ENCODE peak calls at places on chromosomes 16 and 17, in six cellular contexts. G, E, W, O, U and S are unnamed samples.

GRCh38 chr16:81505011-81505660 is 60.5 kb downstream of the CMIP start:
- DNase-seq in G (no peak), E (no peak), W (no peak), O (no peak), U (no peak), S (no peak)

GRCh38 chr17:51948128-51948527 is 210.4 kb downstream of the CA10 start:
- DNase-seq in G (no peak), E (no peak), W (no peak), O (no peak), U (no peak), S (no peak)

GRCh38 chr17:40547079-40547784 is 18.0 kb downstream of the CCR7 start:
- DNase-seq in G (peak; percentile 5), E (no peak), W (peak; percentile 55), O (no peak), U (no peak), S (peak; percentile 80)

GRCh38 chr17:4879591-4879990 is 19.7 kb upstream of the C17orf107 start:
- DNase-seq in G (no peak), E (no peak), W (peak; percentile 76), O (no peak), U (no peak), S (no peak)

GRCh38 chr17:41730479-41730878 is 4.0 kb downstream of the HAP1 start:
- DNase-seq in G (no peak), E (no peak), W (no peak), O (no peak), U (no peak), S (no peak)

GRCh38 chr17:48335858-48336500 is 94.0 kb downstream of the SKAP1 start:
- DNase-seq in G (no peak), E (no peak), W (no peak), O (peak; percentile 53), U (peak; percentile 69), S (no peak)

GRCh38 chr16:46689492-46690280 is at the start of gene ORC6:
- DNase-seq in G (peak; percentile 98), E (peak; percentile 97), W (peak; percentile 99), O (peak; percentile 98), U (peak; percentile 98), S (peak; percentile 93)

GRCh38 chr17:80035937-80036714 is at the start of gene CCDC40:
- DNase-seq in G (peak; percentile 68), E (peak; percentile 92), W (peak; percentile 94), O (peak; percentile 89), U (peak; percentile 11), S (peak; percentile 79)

GRCh38 chr17:2598166-2598565 is 4.7 kb downstream of the PAFAH1B1 start:
- DNase-seq in G (no peak), E (no peak), W (no peak), O (no peak), U (no peak), S (no peak)

GRCh38 chr17:41863074-41863843 is 2.0 kb downstream of the KLHL11 start:
- DNase-seq in G (no peak), E (no peak), W (no peak), O (no peak), U (no peak), S (peak; percentile 12)

GRCh38 chr16:11914210-11914758 is 1.5 kb downstream of the GSPT1 start:
- DNase-seq in G (no peak), E (no peak), W (no peak), O (no peak), U (peak; percentile 40), S (peak; percentile 51)
- H3K27ac ChIP-seq in G (no peak overlapping the region), E (peak overlapping the region; percentile 93), W (peak overlapping the region; percentile 88), O (peak overlapping the region; percentile 87), U (peak overlapping the region; percentile 61), S (peak overlapping the region; percentile 68)

GRCh38 chr17:75509528-75510258 is 5.6 kb downstream of the CASKIN2 start:
- DNase-seq in G (no peak), E (no peak), W (peak; percentile 69), O (no peak), U (no peak), S (no peak)

GRCh38 chr17:75511610-75512575 is 3.4 kb downstream of the CASKIN2 start:
- DNase-seq in G (no peak), E (peak; percentile 75), W (peak; percentile 85), O (peak; percentile 92), U (no peak), S (no peak)

GRCh38 chr17:75508848-75509450 is 6.4 kb downstream of the CASKIN2 start:
- DNase-seq in G (no peak), E (no peak), W (no peak), O (no peak), U (no peak), S (no peak)

GRCh38 chr17:75512946-75513666 is 2.2 kb downstream of the CASKIN2 start:
- DNase-seq in G (no peak), E (no peak), W (no peak), O (no peak), U (no peak), S (no peak)

GRCh38 chr17:75511270-75511609 is 4.1 kb downstream of the CASKIN2 start:
- DNase-seq in G (no peak), E (no peak), W (no peak), O (no peak), U (no peak), S (no peak)
- H3K4me3 ChIP-seq in G (peak overlapping the region; percentile 98), E (no peak overlapping the region), W (peak overlapping the region; percentile 87), O (no peak overlapping the region), U (no peak overlapping the region), S (no peak overlapping the region)

DNA sequence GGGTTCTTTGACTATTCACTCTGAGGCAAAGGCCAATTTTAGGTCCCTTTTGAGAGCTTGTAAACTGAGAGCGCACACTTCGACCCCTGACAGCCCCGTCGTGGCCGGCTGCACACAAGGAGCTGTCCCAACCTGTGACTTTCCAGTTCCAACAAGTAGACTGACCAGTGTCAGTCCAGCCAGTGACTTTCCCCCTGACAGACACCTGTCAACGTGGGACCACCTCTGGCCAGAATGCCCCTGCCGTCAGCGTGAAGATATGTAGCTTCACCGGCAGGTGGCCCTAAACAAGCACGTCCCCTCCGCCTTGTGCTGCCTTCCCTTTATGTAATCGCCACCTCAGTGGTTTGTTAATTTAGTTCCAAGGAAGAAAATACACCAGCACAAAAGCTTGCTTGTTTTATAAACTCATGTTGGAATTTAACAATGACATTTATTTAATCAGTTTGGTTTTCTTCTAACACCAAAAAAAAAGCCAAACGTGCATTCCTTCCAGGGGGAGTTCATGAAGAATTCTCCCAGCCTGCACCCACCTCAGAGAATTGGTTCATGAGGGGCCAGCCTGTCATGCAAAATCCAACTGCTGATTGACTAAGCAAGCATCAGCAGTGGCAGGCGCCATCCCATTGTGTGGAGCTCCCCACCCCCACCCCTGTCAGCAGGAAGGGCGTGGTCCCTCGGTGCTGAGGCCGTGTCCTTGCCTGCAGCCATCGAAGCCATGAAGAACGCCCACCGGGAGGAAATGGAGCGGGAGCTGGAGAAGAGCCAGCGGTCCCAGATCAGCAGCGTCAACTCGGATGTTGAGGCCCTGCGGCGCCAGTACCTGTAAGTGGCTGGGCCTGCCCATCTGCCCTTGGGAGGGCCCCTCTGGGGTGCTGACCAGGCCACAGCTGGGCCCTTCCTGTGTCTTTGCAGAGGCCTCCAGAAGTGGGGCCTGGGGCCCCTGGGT is 33.9 kb downstream of the PLD6 start:
- DNase-seq in G (no peak), E (no peak), W (no peak), O (no peak), U (no peak), S (no peak)
- H3K27ac ChIP-seq in G (no peak overlapping the region), E (no peak overlapping the region), W (peak overlapping the region; percentile 1), O (peak overlapping the region; percentile 70), U (no peak overlapping the region), S (no peak overlapping the region)

GRCh38 chr16:23505180-23505665 is 5.1 kb downstream of the GGA2 start:
- DNase-seq in G (no peak), E (no peak), W (no peak), O (no peak), U (no peak), S (no peak)
- H3K4me3 ChIP-seq in G (no peak overlapping the region), E (no peak overlapping the region), W (no peak overlapping the region), O (no peak overlapping the region), U (no peak overlapping the region), S (no peak overlapping the region)

DNA sequence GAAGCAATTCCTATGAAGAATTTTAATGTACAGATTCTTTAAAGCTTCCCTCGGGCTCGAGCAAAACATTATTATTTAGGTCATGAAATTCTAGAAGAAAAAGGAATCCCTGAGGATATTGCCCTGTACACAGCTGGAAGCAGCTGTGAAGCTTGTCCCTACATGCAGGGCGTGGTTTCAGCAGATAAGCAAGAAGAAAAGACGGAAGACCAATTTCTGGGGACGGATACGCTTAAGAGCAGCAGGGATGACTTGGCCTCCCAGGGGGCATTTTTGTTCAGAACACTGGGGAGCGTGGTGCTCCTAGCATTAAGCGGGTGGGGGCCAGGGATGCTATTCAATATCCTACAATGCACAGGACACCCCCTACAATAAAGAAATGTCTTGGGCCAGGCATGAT is 34.3 kb downstream of the LITAF start:
- DNase-seq in G (no peak), E (no peak), W (no peak), O (no peak), U (no peak), S (no peak)
- H3K27ac ChIP-seq in G (no peak overlapping the region), E (no peak overlapping the region), W (peak overlapping the region; percentile 66), O (no peak overlapping the region), U (no peak overlapping the region), S (no peak overlapping the region)